ENCODE peak calls at places on chromosome 5, in seven cellular contexts. One of them, this sample, is unnamed.

GRCh38 chr5:36355513-36355912 is 53.8 kb upstream of the RANBP3L start:
- DNase-seq in cardiac muscle cell: no peak
- DNase-seq in BJ: no peak
- DNase-seq in mesenchymal stem cell: no peak
- DNase-seq in stomach: no peak
- DNase-seq in heart right ventricle: no peak
- DNase-seq in SK-N-SH: no peak
- DNase-seq in this sample: no peak

GRCh38 chr5:93163010-93163663 is 417.9 kb downstream of the NR2F1-AS1 start:
- DNase-seq in cardiac muscle cell: peak; percentile 86
- DNase-seq in BJ: peak; percentile 87
- DNase-seq in mesenchymal stem cell: peak; percentile 83
- DNase-seq in stomach: no peak
- DNase-seq in heart right ventricle: no peak
- DNase-seq in SK-N-SH: no peak
- DNase-seq in this sample: no peak

GRCh38 chr5:57494104-57495098 is 11.8 kb upstream of the ACTBL2 start:
- DNase-seq in cardiac muscle cell: peak; percentile 99
- DNase-seq in BJ: peak; percentile 74
- DNase-seq in mesenchymal stem cell: peak; percentile 97
- DNase-seq in stomach: peak; percentile 77
- DNase-seq in heart right ventricle: peak; percentile 15
- DNase-seq in SK-N-SH: no peak
- DNase-seq in this sample: peak; percentile 40

GRCh38 chr5:151612689-151613427 is 21.7 kb upstream of the FAT2 start:
- DNase-seq in cardiac muscle cell: no peak
- DNase-seq in BJ: no peak
- DNase-seq in mesenchymal stem cell: no peak
- DNase-seq in stomach: no peak
- DNase-seq in heart right ventricle: no peak
- DNase-seq in SK-N-SH: no peak
- DNase-seq in this sample: no peak

GRCh38 chr5:157222506-157223230 is 42.0 kb downstream of the ITK start:
- DNase-seq in cardiac muscle cell: peak; percentile 42
- DNase-seq in BJ: no peak
- DNase-seq in mesenchymal stem cell: peak; percentile 11
- DNase-seq in stomach: no peak
- DNase-seq in heart right ventricle: no peak
- DNase-seq in SK-N-SH: no peak
- DNase-seq in this sample: no peak

GRCh38 chr5:7902201-7902600 is 33.3 kb downstream of the MTRR start:
- DNase-seq in cardiac muscle cell: no peak
- DNase-seq in BJ: no peak
- DNase-seq in mesenchymal stem cell: no peak
- DNase-seq in stomach: no peak
- DNase-seq in heart right ventricle: no peak
- DNase-seq in SK-N-SH: no peak
- DNase-seq in this sample: no peak

GRCh38 chr5:143110591-143110990 is 292.9 kb downstream of the NR3C1 start:
- DNase-seq in cardiac muscle cell: peak; percentile 11
- DNase-seq in BJ: no peak
- DNase-seq in mesenchymal stem cell: no peak
- DNase-seq in stomach: no peak
- DNase-seq in heart right ventricle: no peak
- DNase-seq in SK-N-SH: no peak
- DNase-seq in this sample: no peak

GRCh38 chr5:52010430-52010829 is 627.2 kb downstream of the ISL1 start:
- DNase-seq in cardiac muscle cell: no peak
- DNase-seq in BJ: no peak
- DNase-seq in mesenchymal stem cell: no peak
- DNase-seq in stomach: no peak
- DNase-seq in heart right ventricle: no peak
- DNase-seq in SK-N-SH: no peak
- DNase-seq in this sample: no peak

GRCh38 chr5:111367081-111367480 is 142.9 kb downstream of the CAMK4 start:
- DNase-seq in cardiac muscle cell: no peak
- DNase-seq in BJ: no peak
- DNase-seq in mesenchymal stem cell: peak; percentile 20
- DNase-seq in stomach: no peak
- DNase-seq in heart right ventricle: no peak
- DNase-seq in SK-N-SH: no peak
- DNase-seq in this sample: no peak

GRCh38 chr5:66595877-66596790 is at the start of gene MAST4:
- DNase-seq in cardiac muscle cell: peak; percentile 93
- DNase-seq in BJ: peak; percentile 4
- DNase-seq in mesenchymal stem cell: peak; percentile 84
- DNase-seq in stomach: peak; percentile 92
- DNase-seq in heart right ventricle: peak; percentile 93
- DNase-seq in SK-N-SH: peak; percentile 92
- DNase-seq in this sample: peak; percentile 94

GRCh38 chr5:92836861-92837755 is 743.9 kb downstream of the NR2F1-AS1 start:
- DNase-seq in cardiac muscle cell: peak; percentile 13
- DNase-seq in BJ: peak; percentile 38
- DNase-seq in mesenchymal stem cell: no peak
- DNase-seq in stomach: no peak
- DNase-seq in heart right ventricle: no peak
- DNase-seq in SK-N-SH: no peak
- DNase-seq in this sample: no peak

GRCh38 chr5:67548520-67549262 is 352.1 kb upstream of the CD180 start:
- DNase-seq in cardiac muscle cell: no peak
- DNase-seq in BJ: no peak
- DNase-seq in mesenchymal stem cell: no peak
- DNase-seq in stomach: no peak
- DNase-seq in heart right ventricle: no peak
- DNase-seq in SK-N-SH: no peak
- DNase-seq in this sample: no peak

GRCh38 chr5:66989286-66989685 is 207.3 kb downstream of the CD180 start:
- DNase-seq in cardiac muscle cell: peak; percentile 27
- DNase-seq in BJ: no peak
- DNase-seq in mesenchymal stem cell: peak; percentile 28
- DNase-seq in stomach: no peak
- DNase-seq in heart right ventricle: no peak
- DNase-seq in SK-N-SH: no peak
- DNase-seq in this sample: no peak

GRCh38 chr5:124456244-124456643 is 290.2 kb downstream of the ZNF608 start:
- DNase-seq in cardiac muscle cell: no peak
- DNase-seq in BJ: no peak
- DNase-seq in mesenchymal stem cell: no peak
- DNase-seq in stomach: no peak
- DNase-seq in heart right ventricle: no peak
- DNase-seq in SK-N-SH: no peak
- DNase-seq in this sample: no peak

DNA sequence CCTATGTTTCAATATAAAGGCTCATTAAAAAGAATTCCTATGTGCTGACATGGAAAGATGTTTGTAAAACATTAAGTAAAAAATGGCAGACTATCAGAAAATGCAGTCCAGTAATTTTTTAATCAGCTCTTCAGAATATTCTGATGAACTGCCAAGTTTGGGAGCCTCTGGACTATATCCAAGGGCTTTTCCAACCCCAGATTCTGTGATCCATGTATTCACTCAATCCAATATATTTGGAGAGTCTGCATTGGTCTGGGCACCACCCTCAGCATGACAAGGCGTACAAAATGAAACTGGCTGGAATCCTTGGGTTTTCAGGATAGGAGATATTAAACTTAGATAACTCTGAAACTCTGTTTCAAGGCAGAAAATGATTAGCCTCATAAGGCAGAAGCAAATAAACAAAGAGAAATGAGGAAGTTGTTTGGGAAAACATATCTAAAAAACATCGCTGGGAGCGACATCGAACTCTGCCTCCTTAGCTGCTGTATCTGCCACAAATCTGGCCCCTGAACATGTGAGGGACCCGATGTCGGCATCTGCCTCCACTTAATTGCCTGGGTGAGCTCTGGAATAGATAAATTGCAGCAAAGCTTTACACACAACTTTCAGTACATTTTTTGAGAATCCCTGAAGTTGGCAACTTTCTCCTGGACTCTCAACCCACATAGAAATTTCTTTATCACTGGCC is 14.4 kb downstream of the PDE6A start:
- DNase-seq in cardiac muscle cell: peak; percentile 58
- DNase-seq in BJ: no peak
- DNase-seq in mesenchymal stem cell: no peak
- DNase-seq in stomach: no peak
- DNase-seq in heart right ventricle: no peak
- DNase-seq in SK-N-SH: peak; percentile 45
- DNase-seq in this sample: no peak
- H3K4me3 ChIP-seq in cardiac muscle cell: no peak overlapping the region
- H3K4me3 ChIP-seq in BJ: peak overlapping the region; percentile 22
- H3K4me3 ChIP-seq in mesenchymal stem cell: peak overlapping the region; percentile 74
- H3K4me3 ChIP-seq in stomach: no peak overlapping the region
- H3K4me3 ChIP-seq in heart right ventricle: no peak overlapping the region
- H3K4me3 ChIP-seq in SK-N-SH: no peak overlapping the region
- H3K4me3 ChIP-seq in this sample: no peak overlapping the region

GRCh38 chr5:58804331-58804730 is 221.5 kb downstream of the RAB3C start:
- DNase-seq in cardiac muscle cell: no peak
- DNase-seq in BJ: no peak
- DNase-seq in mesenchymal stem cell: no peak
- DNase-seq in stomach: no peak
- DNase-seq in heart right ventricle: no peak
- DNase-seq in SK-N-SH: no peak
- DNase-seq in this sample: no peak
- H3K27me3 ChIP-seq in cardiac muscle cell: no peaks in the 10 kb centered on the region
- H3K27me3 ChIP-seq in BJ: no peaks in the 10 kb centered on the region
- H3K27me3 ChIP-seq in mesenchymal stem cell: peaks cover 2% of the 10 kb centered on the region
- H3K27me3 ChIP-seq in stomach: no peaks in the 10 kb centered on the region
- H3K27me3 ChIP-seq in heart right ventricle: peaks cover 36% of the 10 kb centered on the region
- H3K27me3 ChIP-seq in SK-N-SH: no peaks in the 10 kb centered on the region
- H3K27me3 ChIP-seq in this sample: no peaks in the 10 kb centered on the region

DNA sequence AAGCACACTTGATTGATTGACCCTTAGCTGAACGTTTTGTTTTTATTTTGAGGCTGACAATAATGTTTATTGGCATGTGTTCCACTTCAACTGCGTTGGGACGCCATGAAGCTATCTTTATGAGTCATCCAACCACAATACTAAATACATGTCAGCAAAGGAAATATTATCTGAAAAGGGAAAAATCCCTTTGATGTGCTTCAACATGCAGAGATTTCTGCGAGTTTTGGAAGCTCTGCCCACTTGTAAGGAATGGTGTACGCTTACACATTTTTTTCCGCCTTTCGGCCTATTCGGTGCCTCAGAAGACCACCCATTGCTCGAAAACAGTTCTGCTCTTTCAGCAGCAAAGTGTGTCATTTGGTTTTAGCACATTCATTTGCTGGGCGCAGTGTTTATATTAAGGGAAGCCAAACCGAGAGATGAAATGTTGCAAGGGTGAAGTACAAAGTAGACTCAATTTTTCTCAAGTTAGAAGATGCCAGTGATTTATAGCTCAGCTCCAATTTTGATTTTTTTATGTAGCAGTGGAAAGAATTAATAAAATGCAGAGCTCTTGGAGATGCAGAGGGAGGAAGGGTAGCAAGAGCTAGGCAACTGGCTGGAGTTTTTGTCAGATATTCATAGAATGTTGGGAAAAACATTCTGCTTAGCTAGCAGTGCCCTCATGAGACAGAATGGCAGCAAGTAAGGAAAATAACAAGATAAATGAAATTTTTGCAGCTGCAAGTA is 68.9 kb downstream of the PRDM6 start:
- DNase-seq in cardiac muscle cell: peak; percentile 61
- DNase-seq in BJ: peak; percentile 29
- DNase-seq in mesenchymal stem cell: peak; percentile 77
- DNase-seq in stomach: no peak
- DNase-seq in heart right ventricle: no peak
- DNase-seq in SK-N-SH: no peak
- DNase-seq in this sample: no peak
- H3K4me3 ChIP-seq in cardiac muscle cell: no peak overlapping the region
- H3K4me3 ChIP-seq in BJ: no peak overlapping the region
- H3K4me3 ChIP-seq in mesenchymal stem cell: peak overlapping the region; percentile 63
- H3K4me3 ChIP-seq in stomach: no peak overlapping the region
- H3K4me3 ChIP-seq in heart right ventricle: no peak overlapping the region
- H3K4me3 ChIP-seq in SK-N-SH: no peak overlapping the region
- H3K4me3 ChIP-seq in this sample: no peak overlapping the region

GRCh38 chr5:176814313-176814685 is 3.9 kb downstream of the UNC5A start:
- DNase-seq in cardiac muscle cell: no peak
- DNase-seq in BJ: no peak
- DNase-seq in mesenchymal stem cell: no peak
- DNase-seq in stomach: no peak
- DNase-seq in heart right ventricle: no peak
- DNase-seq in SK-N-SH: no peak
- DNase-seq in this sample: no peak
- H3K27me3 ChIP-seq in cardiac muscle cell: peaks cover 60% of the 10 kb centered on the region
- H3K27me3 ChIP-seq in BJ: peaks cover 53% of the 10 kb centered on the region
- H3K27me3 ChIP-seq in mesenchymal stem cell: peaks cover 85% of the 10 kb centered on the region
- H3K27me3 ChIP-seq in stomach: peaks cover 100% of the 10 kb centered on the region
- H3K27me3 ChIP-seq in heart right ventricle: peaks cover 97% of the 10 kb centered on the region
- H3K27me3 ChIP-seq in SK-N-SH: peaks cover 18% of the 10 kb centered on the region
- H3K27me3 ChIP-seq in this sample: peaks cover 10% of the 10 kb centered on the region